ENCODE peak calls at places on chromosomes 11 and 22, in five cellular contexts. F is heart left ventricle, X is mucosa of descending colon, Q is myocyte, U is Caki2. I is an unnamed sample.

GRCh38 chr11:64355078-64355940 is 3.7 kb upstream of the RPS6KA4 start:
- DNase-seq in F (peak; percentile 88), U (peak; percentile 79), Q (peak; percentile 85), X (peak; percentile 87), I (peak; percentile 72)

GRCh38 chr11:2675540-2675939 is 24.3 kb downstream of the KCNQ1OT1 start:
- DNase-seq in Q (no peak), X (no peak), U (no peak), F (no peak), I (no peak)

GRCh38 chr22:37357471-37357870 is 69.8 kb downstream of the ELFN2 start:
- DNase-seq in U (no peak), X (no peak), Q (peak; percentile 31), F (no peak), I (no peak)

GRCh38 chr11:36164522-36165250 is 124.5 kb downstream of the COMMD9 start:
- DNase-seq in F (no peak), Q (no peak), U (no peak), X (no peak), I (peak; percentile 30)

GRCh38 chr22:42688914-42689275 is 31.8 kb downstream of the A4GALT start:
- DNase-seq in U (no peak), F (peak; percentile 36), Q (no peak), X (peak; percentile 55), I (no peak)

GRCh38 chr11:1070594-1071462 is 3.8 kb upstream of the MUC2 start:
- DNase-seq in X (no peak), Q (no peak), F (peak; percentile 8), U (no peak), I (no peak)

GRCh38 chr22:34036936-34037335 is 116.7 kb upstream of the LARGE1 start:
- DNase-seq in F (no peak), X (no peak), U (peak; percentile 11), Q (no peak), I (no peak)

GRCh38 chr11:46390331-46391171 is 1.0 kb downstream of the CHRM4 start:
- DNase-seq in Q (no peak), U (no peak), F (no peak), X (peak; percentile 50), I (no peak)

GRCh38 chr11:101617735-101618332 is 34.0 kb upstream of the TRPC6 start:
- DNase-seq in U (no peak), Q (no peak), X (no peak), F (no peak), I (no peak)

GRCh38 chr11:118893662-118894061 is 10.0 kb downstream of the CXCR5 start:
- DNase-seq in X (no peak), Q (no peak), U (no peak), F (peak; percentile 13), I (no peak)

I was measured in kidney glomerular epithelial cell.